ENCODE peak calls at places on chromosomes 11 and 22, in ten cellular contexts. Q, R, I, C, A, E, Y, N, W and J are unnamed samples.

GRCh38 chr11:75771646-75772410 is 3.2 kb downstream of the DGAT2 start:
- ATAC-seq in Q (no peak), R (no peak), I (no peak), C (peak), A (no peak), E (no peak), Y (no peak), N (no peak), W (no peak), J (no peak)

GRCh38 chr11:8079111-8079675 is 1.8 kb upstream of the TUB start:
- ATAC-seq in Q (no peak), R (no peak), I (no peak), C (peak), A (no peak), E (no peak), Y (no peak), N (no peak), W (no peak), J (no peak)

GRCh38 chr11:134008593-134008992 is 51.8 kb upstream of the IGSF9B start:
- ATAC-seq in Q (no peak), R (peak), I (no peak), C (no peak), A (no peak), E (peak), Y (no peak), N (peak), W (no peak), J (peak)

GRCh38 chr11:25576320-25576719 is 755.6 kb upstream of the ANO3 start:
- ATAC-seq in Q (no peak), R (no peak), I (no peak), C (no peak), A (no peak), E (no peak), Y (no peak), N (no peak), W (no peak), J (no peak)

GRCh38 chr11:77374108-77374507 is 72.6 kb upstream of the GDPD4 start:
- ATAC-seq in Q (no peak), R (no peak), I (no peak), C (no peak), A (no peak), E (no peak), Y (no peak), N (no peak), W (no peak), J (no peak)

GRCh38 chr11:76193219-76193618 is 13.1 kb downstream of the WNT11 start:
- ATAC-seq in Q (no peak), R (no peak), I (peak), C (no peak), A (no peak), E (no peak), Y (no peak), N (no peak), W (no peak), J (no peak)

GRCh38 chr11:10580625-10581024 is 12.2 kb upstream of the LYVE1 start:
- ATAC-seq in Q (peak), R (peak), I (no peak), C (peak), A (no peak), E (no peak), Y (no peak), N (no peak), W (no peak), J (no peak)

GRCh38 chr11:33742249-33742851 is 6.1 kb upstream of the CD59 start:
- ATAC-seq in Q (peak), R (peak), I (peak), C (peak), A (no peak), E (peak), Y (peak), N (peak), W (peak), J (no peak)

GRCh38 chr11:116928102-116928777 is 90.8 kb upstream of the APOA1 start:
- ATAC-seq in Q (no peak), R (no peak), I (peak), C (no peak), A (peak), E (no peak), Y (peak), N (no peak), W (peak), J (peak)

GRCh38 chr11:63508009-63508408 is 2.1 kb downstream of the LGALS12 start:
- ATAC-seq in Q (peak), R (peak), I (peak), C (peak), A (peak), E (peak), Y (peak), N (peak), W (no peak), J (no peak)

GRCh38 chr11:64384039-64384737 is 25.2 kb downstream of the RPS6KA4 start:
- ATAC-seq in Q (peak), R (peak), I (peak), C (no peak), A (no peak), E (peak), Y (no peak), N (no peak), W (no peak), J (no peak)

GRCh38 chr22:46129390-46130041 is 20.8 kb upstream of the PPARA start:
- ATAC-seq in Q (peak), R (peak), I (no peak), C (peak), A (no peak), E (peak), Y (peak), N (peak), W (no peak), J (peak)

GRCh38 chr11:73361953-73362776 is 14.0 kb upstream of the RELT start:
- ATAC-seq in Q (no peak), R (no peak), I (peak), C (no peak), A (no peak), E (no peak), Y (no peak), N (peak), W (no peak), J (peak)

GRCh38 chr11:13826505-13827278 is 135.8 kb upstream of the SPON1 start:
- ATAC-seq in Q (no peak), R (no peak), I (peak), C (no peak), A (no peak), E (no peak), Y (no peak), N (no peak), W (no peak), J (no peak)

GRCh38 chr11:56849250-56849649 is 100.8 kb upstream of the OR9G4 start:
- ATAC-seq in Q (no peak), R (no peak), I (no peak), C (no peak), A (no peak), E (no peak), Y (no peak), N (no peak), W (no peak), J (no peak)

GRCh38 chr11:75826463-75827220 is 11.6 kb downstream of the UVRAG start:
- ATAC-seq in Q (peak), R (peak), I (no peak), C (peak), A (no peak), E (peak), Y (no peak), N (peak), W (no peak), J (peak)

GRCh38 chr11:134119094-134119493 is 50.2 kb downstream of the JAM3 start:
- ATAC-seq in Q (no peak), R (no peak), I (no peak), C (no peak), A (peak), E (no peak), Y (no peak), N (no peak), W (no peak), J (no peak)

GRCh38 chr11:112541140-112541901 is 280.7 kb upstream of the PLET1 start:
- ATAC-seq in Q (peak), R (peak), I (no peak), C (no peak), A (no peak), E (no peak), Y (no peak), N (no peak), W (no peak), J (no peak)

GRCh38 chr11:70462818-70463477 is 64.6 kb downstream of the CTTN start:
- ATAC-seq in Q (no peak), R (no peak), I (peak), C (no peak), A (no peak), E (no peak), Y (no peak), N (no peak), W (no peak), J (no peak)

GRCh38 chr11:98940913-98941312 is 79.8 kb upstream of the CNTN5 start:
- ATAC-seq in Q (no peak), R (no peak), I (peak), C (no peak), A (no peak), E (no peak), Y (no peak), N (no peak), W (no peak), J (peak)

GRCh38 chr22:21857501-21857914 is 9.9 kb downstream of the MAPK1 start:
- ATAC-seq in Q (no peak), R (no peak), I (no peak), C (peak), A (no peak), E (no peak), Y (peak), N (no peak), W (peak), J (peak)

GRCh38 chr11:118252688-118253087 is 523 bp upstream of the MPZL3 start:
- ATAC-seq in Q (no peak), R (no peak), I (no peak), C (no peak), A (peak), E (no peak), Y (no peak), N (no peak), W (no peak), J (peak)

GRCh38 chr11:16114451-16114850 is 241.9 kb downstream of the SOX6 start:
- ATAC-seq in Q (no peak), R (no peak), I (no peak), C (no peak), A (no peak), E (no peak), Y (no peak), N (no peak), W (no peak), J (no peak)

GRCh38 chr11:124951341-124951740 is 2.7 kb upstream of the CCDC15 start:
- ATAC-seq in Q (no peak), R (no peak), I (no peak), C (no peak), A (no peak), E (no peak), Y (no peak), N (no peak), W (no peak), J (no peak)

GRCh38 chr11:47254381-47254780 is 3.4 kb upstream of the NR1H3 start:
- ATAC-seq in Q (peak), R (peak), I (no peak), C (no peak), A (no peak), E (no peak), Y (no peak), N (peak), W (no peak), J (no peak)